ENCODE peak calls at places on chromosomes 11 and 22, in four cellular contexts. D is fibroblast of mammary gland, B is BE2C, P is astrocyte of the spinal cord. Q is an unnamed sample.

GRCh38 chr22:24501366-24502005 is 6.4 kb downstream of the UPB1 start:
- DNase-seq in D (no peak), B (no peak), P (no peak), Q (no peak)

GRCh38 chr11:74669311-74670160 is 61.7 kb downstream of the CHRDL2 start:
- DNase-seq in D (no peak), B (no peak), P (no peak), Q (no peak)

GRCh38 chr11:13289081-13289480 is 11.5 kb downstream of the BMAL1 start:
- DNase-seq in D (peak), B (no peak), P (peak), Q (peak)

GRCh38 chr11:40877981-40878380 is 581.5 kb downstream of the LRRC4C start:
- DNase-seq in D (no peak), B (no peak), P (no peak), Q (no peak)

GRCh38 chr11:63851354-63851753 is 12.4 kb downstream of the MARK2 start:
- DNase-seq in D (no peak), B (no peak), P (no peak), Q (no peak)

GRCh38 chr11:1829039-1829820 is 5.6 kb upstream of the SYT8 start:
- DNase-seq in D (no peak), B (no peak), P (peak), Q (peak)

GRCh38 chr11:12979928-12980689 is 29.0 kb upstream of the RASSF10 start:
- DNase-seq in D (no peak), B (no peak), P (no peak), Q (no peak)

GRCh38 chr11:110295086-110295485 is 1.3 kb downstream of the RDX start:
- DNase-seq in D (no peak), B (no peak), P (no peak), Q (no peak)

GRCh38 chr11:44564198-44564597 is 1.3 kb upstream of the CD82 start:
- DNase-seq in D (peak), B (no peak), P (peak), Q (no peak)

GRCh38 chr11:19939415-19939929 is 220.8 kb downstream of the DBX1 start:
- DNase-seq in D (no peak), B (no peak), P (no peak), Q (no peak)

GRCh38 chr11:121650520-121651266 is 197.9 kb upstream of the SORL1-AS1 start:
- DNase-seq in D (no peak), B (no peak), P (no peak), Q (no peak)

GRCh38 chr22:38172489-38173155 is 9.0 kb downstream of the PLA2G6 start:
- DNase-seq in D (no peak), B (no peak), P (peak), Q (peak)

GRCh38 chr22:20576445-20576816 is 69.0 kb downstream of the MED15 start:
- DNase-seq in D (no peak), B (no peak), P (no peak), Q (no peak)

GRCh38 chr11:65035579-65035978 is 5.4 kb upstream of the SAC3D1 start:
- DNase-seq in D (no peak), B (no peak), P (no peak), Q (no peak)

GRCh38 chr11:76217653-76218160 is 11.4 kb upstream of the WNT11 start:
- DNase-seq in D (no peak), B (no peak), P (no peak), Q (no peak)

GRCh38 chr11:26621147-26621546 is 49.1 kb upstream of the MUC15 start:
- DNase-seq in D (peak), B (no peak), P (peak), Q (peak)

GRCh38 chr11:34185926-34186841 is 80.8 kb downstream of the NAT10 start:
- DNase-seq in D (no peak), B (no peak), P (no peak), Q (peak)

GRCh38 chr11:118216621-118217526 is 7.9 kb downstream of the JAML start:
- DNase-seq in D (no peak), B (no peak), P (no peak), Q (no peak)

GRCh38 chr11:61510980-61511373 is 2.4 kb downstream of the LRRC10B start:
- DNase-seq in D (no peak), B (no peak), P (no peak), Q (no peak)

GRCh38 chr11:129368889-129369672 is 6.6 kb upstream of the BARX2 start:
- DNase-seq in D (no peak), B (no peak), P (no peak), Q (no peak)

GRCh38 chr11:61975638-61976419 is 8.4 kb upstream of the FTH1 start:
- DNase-seq in D (no peak), B (no peak), P (no peak), Q (peak)

GRCh38 chr22:50209893-50210292 is 9.1 kb downstream of the SELENOO start:
- DNase-seq in D (peak), B (peak), P (peak), Q (peak)

GRCh38 chr11:120563698-120564572 is 52.4 kb downstream of the GRIK4 start:
- DNase-seq in D (no peak), B (peak), P (peak), Q (no peak)

GRCh38 chr11:38517991-38518390 is 1920.0 kb upstream of the RAG2 start:
- DNase-seq in D (no peak), B (no peak), P (no peak), Q (no peak)

GRCh38 chr22:44436656-44437492 is 61.2 kb downstream of the RTL6 start:
- DNase-seq in D (no peak), B (no peak), P (no peak), Q (no peak)

GRCh38 chr22:25764270-25765015 is 22.5 kb downstream of the MYO18B start:
- DNase-seq in D (no peak), B (no peak), P (no peak), Q (no peak)

GRCh38 chr11:124837491-124837856 is 27.8 kb upstream of the ROBO3 start:
- DNase-seq in D (peak), B (peak), P (peak), Q (peak)

GRCh38 chr11:111765320-111765983 is 737 bp downstream of the PPP2R1B start:
- DNase-seq in D (peak), B (no peak), P (peak), Q (no peak)

GRCh38 chr11:43316451-43316850 is 4.7 kb downstream of the API5 start:
- DNase-seq in D (no peak), B (no peak), P (peak), Q (no peak)

GRCh38 chr11:75241906-75242644 is 1.5 kb downstream of the TPBGL start:
- DNase-seq in D (no peak), B (no peak), P (no peak), Q (no peak)

GRCh38 chr22:46421272-46421671 is 85.8 kb downstream of the TRMU start:
- DNase-seq in D (no peak), B (no peak), P (no peak), Q (no peak)

GRCh38 chr22:39185601-39186012 is 33.1 kb upstream of the CBX7 start:
- DNase-seq in D (peak), B (peak), P (no peak), Q (peak)

GRCh38 chr11:121282376-121282775 is 10.2 kb upstream of the SC5D start:
- DNase-seq in D (peak), B (no peak), P (no peak), Q (no peak)

GRCh38 chr11:63905179-63905578 is 11.8 kb downstream of the RCOR2 start:
- DNase-seq in D (no peak), B (no peak), P (no peak), Q (no peak)

GRCh38 chr11:115965754-115966504 is 461.7 kb upstream of the CADM1 start:
- DNase-seq in D (no peak), B (peak), P (no peak), Q (no peak)

GRCh38 chr11:27315816-27316215 is 47.2 kb downstream of the CCDC34 start:
- DNase-seq in D (no peak), B (no peak), P (no peak), Q (no peak)

DNA sequence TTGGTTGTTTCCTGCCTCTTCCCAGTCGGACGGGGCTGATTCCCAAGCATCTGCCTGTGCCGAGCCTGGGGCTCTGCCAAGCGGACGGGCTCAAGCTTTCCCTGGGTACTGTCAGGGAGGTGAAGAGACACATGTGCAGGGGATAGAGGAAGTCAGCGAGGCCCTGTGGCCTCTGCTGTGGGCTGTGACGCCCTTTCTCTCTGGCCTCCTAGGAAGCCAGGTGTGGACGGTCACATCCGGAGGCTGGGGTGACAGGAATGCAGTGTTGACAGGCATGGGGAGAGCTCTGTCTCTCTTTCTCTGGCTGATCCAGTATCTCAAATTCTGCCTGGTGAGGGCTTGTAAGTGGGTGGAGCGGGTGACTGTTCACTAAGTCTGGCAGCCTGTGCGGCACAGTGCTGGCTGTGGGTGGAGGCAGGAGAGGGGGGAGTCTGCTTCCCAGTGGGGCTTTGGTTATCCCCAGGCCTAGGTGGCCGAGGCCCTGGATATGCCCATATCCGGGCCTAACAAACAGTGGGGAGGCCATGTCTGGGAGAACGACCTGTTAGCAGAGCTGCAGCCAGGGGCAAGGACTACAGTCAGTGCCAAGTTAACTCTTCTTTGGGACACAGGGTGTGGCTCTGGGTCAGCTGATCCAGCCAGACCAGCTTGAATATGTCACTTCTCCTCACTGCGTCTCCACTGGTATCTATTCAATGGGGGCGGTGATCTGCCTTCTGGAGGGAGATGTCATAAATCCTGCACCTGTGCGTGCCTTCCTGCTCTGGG is 2.0 kb downstream of the KCTD17 start:
- DNase-seq in D (no peak), B (no peak), P (no peak), Q (peak)
- H3K4me3 ChIP-seq in D (no peak), B (no peak), P (no peak), Q (no peak)

DNA sequence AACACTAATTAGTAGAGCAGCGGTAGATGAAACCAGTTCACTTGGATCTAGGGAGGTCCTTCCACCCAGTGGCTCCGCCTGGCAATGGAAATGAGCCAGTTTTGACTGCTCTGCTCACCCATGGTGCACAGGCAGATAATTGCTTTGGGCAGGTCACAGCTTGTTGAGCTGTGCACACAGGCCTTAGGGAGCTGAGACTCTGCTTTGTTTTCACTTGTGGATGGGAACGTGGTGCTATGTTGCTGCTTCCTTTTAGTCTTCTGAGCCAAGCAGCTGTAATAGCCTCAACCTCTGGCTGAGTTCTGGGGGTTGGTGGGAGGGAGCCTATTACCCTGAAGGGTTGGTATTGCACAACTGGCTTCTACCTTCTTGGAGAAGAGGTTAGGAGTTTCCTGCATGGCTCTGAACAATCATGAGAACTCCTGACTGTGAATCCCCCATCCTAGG is 262.3 kb upstream of the MTNR1B start:
- DNase-seq in D (no peak), B (peak), P (no peak), Q (peak)
- TF ChIP-seq CTCF in D (no peak), B (no peak), P (no peak), Q (no peak)

GRCh38 chr22:33314316-33314715 is 256.1 kb upstream of the SYN3 start:
- DNase-seq in D (no peak), B (no peak), P (no peak), Q (no peak)

GRCh38 chr22:33321466-33321865 is 263.3 kb upstream of the SYN3 start:
- DNase-seq in D (no peak), B (no peak), P (no peak), Q (no peak)

GRCh38 chr22:33315954-33316353 is 257.8 kb upstream of the SYN3 start:
- DNase-seq in D (no peak), B (no peak), P (no peak), Q (no peak)
- H3K4me3 ChIP-seq in D (no peak), B (no peak), P (no peak), Q (no peak)

GRCh38 chr11:132024587-132025295 is 654.3 kb downstream of the NTM start:
- DNase-seq in D (peak), B (no peak), P (peak), Q (peak)

GRCh38 chr11:132032555-132032954 is 662.1 kb downstream of the NTM start:
- DNase-seq in D (peak), B (no peak), P (peak), Q (peak)

GRCh38 chr11:132026746-132027145 is 656.3 kb downstream of the NTM start:
- DNase-seq in D (no peak), B (no peak), P (no peak), Q (no peak)

GRCh38 chr11:132030896-132031295 is 660.5 kb downstream of the NTM start:
- DNase-seq in D (no peak), B (no peak), P (no peak), Q (no peak)

DNA sequence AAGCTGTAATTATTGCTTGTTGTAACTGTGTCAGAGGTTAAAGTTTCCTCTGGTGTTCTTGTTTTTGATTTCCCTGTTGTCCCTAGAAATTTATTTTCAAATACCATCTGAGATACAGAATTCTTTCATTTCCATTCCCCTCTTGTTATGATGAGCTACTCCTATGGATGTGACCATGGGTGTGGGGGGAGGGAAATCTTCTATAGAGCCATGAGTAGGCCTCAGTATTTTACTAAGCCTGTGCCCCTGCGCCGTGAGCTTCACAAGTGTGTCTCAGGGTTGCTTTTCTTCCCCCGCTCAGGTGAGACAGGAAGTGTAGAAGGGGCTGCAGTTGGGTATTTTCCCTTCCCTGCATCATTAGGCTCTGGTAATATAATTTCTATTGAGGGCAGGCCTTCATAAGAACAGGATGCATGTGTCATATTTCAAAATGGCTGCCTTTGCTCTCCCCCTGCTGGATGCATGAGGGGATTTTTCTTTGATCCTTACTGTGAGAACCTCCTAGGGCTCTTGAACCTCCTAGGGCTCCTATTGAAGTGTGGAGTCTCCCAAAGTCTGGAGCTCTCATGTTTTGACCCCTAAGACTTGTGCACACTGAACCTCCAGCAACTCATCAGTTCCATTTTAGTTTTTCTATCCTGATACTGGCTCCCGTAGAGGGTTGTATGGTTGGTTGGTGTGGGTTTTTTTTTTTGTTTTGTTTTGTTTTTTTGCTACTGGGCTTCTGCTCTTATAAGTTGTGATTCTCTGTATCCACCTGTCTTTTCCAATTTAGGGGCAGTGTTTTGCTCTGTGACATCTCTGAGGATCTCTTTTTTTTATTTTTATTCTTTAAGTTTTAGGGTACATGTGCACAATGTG is 658.2 kb downstream of the NTM start:
- DNase-seq in D (peak), B (no peak), P (peak), Q (peak)
- TF ChIP-seq CTCF in D (peak), B (peak), P (peak), Q (peak)

DNA sequence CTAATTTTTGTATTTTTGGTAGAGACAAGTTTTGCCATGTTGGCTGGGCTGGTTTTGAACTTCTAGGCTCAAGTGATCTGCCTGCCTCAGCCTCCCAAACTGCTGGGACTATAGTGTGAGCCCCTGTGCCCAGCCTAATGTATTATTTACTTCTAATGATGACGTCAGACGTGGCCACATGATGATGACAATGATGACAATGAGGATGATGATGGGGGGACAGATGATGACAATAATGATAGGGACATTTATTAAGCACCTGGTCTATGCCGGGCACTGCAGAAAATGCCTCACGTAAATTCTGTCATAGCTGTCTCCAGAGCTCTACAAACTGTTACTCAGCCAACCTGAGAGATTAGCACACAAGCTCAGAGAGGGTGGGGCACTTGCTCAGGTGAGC is 169.3 kb downstream of the SHANK2 start:
- DNase-seq in D (no peak), B (no peak), P (no peak), Q (no peak)
- H3K4me3 ChIP-seq in D (no peak), B (no peak), P (no peak), Q (no peak)